ENCODE peak calls at places on chromosomes 5 and 9, in seven cellular contexts. One of them, this sample, is unnamed.

GRCh38 chr5:177478711-177479646 is 5.5 kb upstream of the DBN1 start:
- DNase-seq in activated CD8-positive, alpha-beta memory T cell treated with anti-CD3 and anti-CD28 coated beads for 48 hours: no peak
- DNase-seq in AG20443: peak; percentile 25
- DNase-seq in stimulated activated CD8-positive, alpha-beta memory T cell treated with anti-CD3 and anti-CD28 coated beads, Interleukin-7, amount 100 ng/mL, for 24 hours: no peak
- DNase-seq in transverse colon: peak; percentile 69
- DNase-seq in foreskin melanocyte: no peak
- DNase-seq in RPMI7951: no peak
- DNase-seq in this sample: no peak

GRCh38 chr5:65707663-65708062 is 14.2 kb downstream of the SGTB start:
- DNase-seq in activated CD8-positive, alpha-beta memory T cell treated with anti-CD3 and anti-CD28 coated beads for 48 hours: no peak
- DNase-seq in AG20443: no peak
- DNase-seq in stimulated activated CD8-positive, alpha-beta memory T cell treated with anti-CD3 and anti-CD28 coated beads, Interleukin-7, amount 100 ng/mL, for 24 hours: no peak
- DNase-seq in transverse colon: no peak
- DNase-seq in foreskin melanocyte: no peak
- DNase-seq in RPMI7951: no peak
- DNase-seq in this sample: no peak

GRCh38 chr5:157559301-157559700 is 16.3 kb downstream of the ADAM19 start:
- DNase-seq in activated CD8-positive, alpha-beta memory T cell treated with anti-CD3 and anti-CD28 coated beads for 48 hours: no peak
- DNase-seq in AG20443: peak; percentile 46
- DNase-seq in stimulated activated CD8-positive, alpha-beta memory T cell treated with anti-CD3 and anti-CD28 coated beads, Interleukin-7, amount 100 ng/mL, for 24 hours: no peak
- DNase-seq in transverse colon: no peak
- DNase-seq in foreskin melanocyte: no peak
- DNase-seq in RPMI7951: peak; percentile 89
- DNase-seq in this sample: peak; percentile 19

GRCh38 chr5:53479656-53480473 is 564 bp upstream of the FST start:
- DNase-seq in activated CD8-positive, alpha-beta memory T cell treated with anti-CD3 and anti-CD28 coated beads for 48 hours: no peak
- DNase-seq in AG20443: peak; percentile 80
- DNase-seq in stimulated activated CD8-positive, alpha-beta memory T cell treated with anti-CD3 and anti-CD28 coated beads, Interleukin-7, amount 100 ng/mL, for 24 hours: no peak
- DNase-seq in transverse colon: peak; percentile 39
- DNase-seq in foreskin melanocyte: no peak
- DNase-seq in RPMI7951: peak; percentile 14
- DNase-seq in this sample: peak; percentile 15

GRCh38 chr5:132272341-132273210 is 15.1 kb downstream of the PDLIM4 start:
- DNase-seq in activated CD8-positive, alpha-beta memory T cell treated with anti-CD3 and anti-CD28 coated beads for 48 hours: peak; percentile 42
- DNase-seq in AG20443: peak; percentile 63
- DNase-seq in stimulated activated CD8-positive, alpha-beta memory T cell treated with anti-CD3 and anti-CD28 coated beads, Interleukin-7, amount 100 ng/mL, for 24 hours: peak; percentile 47
- DNase-seq in transverse colon: peak; percentile 73
- DNase-seq in foreskin melanocyte: peak; percentile 50
- DNase-seq in RPMI7951: peak; percentile 64
- DNase-seq in this sample: no peak

GRCh38 chr9:134360897-134361296 is 34.6 kb downstream of the RXRA start:
- DNase-seq in activated CD8-positive, alpha-beta memory T cell treated with anti-CD3 and anti-CD28 coated beads for 48 hours: no peak
- DNase-seq in AG20443: peak; percentile 83
- DNase-seq in stimulated activated CD8-positive, alpha-beta memory T cell treated with anti-CD3 and anti-CD28 coated beads, Interleukin-7, amount 100 ng/mL, for 24 hours: no peak
- DNase-seq in transverse colon: no peak
- DNase-seq in foreskin melanocyte: no peak
- DNase-seq in RPMI7951: peak; percentile 12
- DNase-seq in this sample: peak; percentile 84

GRCh38 chr5:165029471-165029870 is 1524.1 kb downstream of the MAT2B start:
- DNase-seq in activated CD8-positive, alpha-beta memory T cell treated with anti-CD3 and anti-CD28 coated beads for 48 hours: no peak
- DNase-seq in AG20443: no peak
- DNase-seq in stimulated activated CD8-positive, alpha-beta memory T cell treated with anti-CD3 and anti-CD28 coated beads, Interleukin-7, amount 100 ng/mL, for 24 hours: no peak
- DNase-seq in transverse colon: peak; percentile 7
- DNase-seq in foreskin melanocyte: peak; percentile 12
- DNase-seq in RPMI7951: no peak
- DNase-seq in this sample: peak; percentile 76

GRCh38 chr5:114822885-114823284 is 346.8 kb downstream of the TRIM36 start:
- DNase-seq in activated CD8-positive, alpha-beta memory T cell treated with anti-CD3 and anti-CD28 coated beads for 48 hours: no peak
- DNase-seq in AG20443: no peak
- DNase-seq in stimulated activated CD8-positive, alpha-beta memory T cell treated with anti-CD3 and anti-CD28 coated beads, Interleukin-7, amount 100 ng/mL, for 24 hours: no peak
- DNase-seq in transverse colon: no peak
- DNase-seq in foreskin melanocyte: no peak
- DNase-seq in RPMI7951: no peak
- DNase-seq in this sample: no peak

GRCh38 chr5:142939884-142940283 is 169.7 kb downstream of the ARHGAP26 start:
- DNase-seq in activated CD8-positive, alpha-beta memory T cell treated with anti-CD3 and anti-CD28 coated beads for 48 hours: no peak
- DNase-seq in AG20443: no peak
- DNase-seq in stimulated activated CD8-positive, alpha-beta memory T cell treated with anti-CD3 and anti-CD28 coated beads, Interleukin-7, amount 100 ng/mL, for 24 hours: no peak
- DNase-seq in transverse colon: no peak
- DNase-seq in foreskin melanocyte: no peak
- DNase-seq in RPMI7951: no peak
- DNase-seq in this sample: no peak

GRCh38 chr5:17359451-17359965 is 138.5 kb upstream of the TAF11L2 start:
- DNase-seq in activated CD8-positive, alpha-beta memory T cell treated with anti-CD3 and anti-CD28 coated beads for 48 hours: no peak
- DNase-seq in AG20443: peak; percentile 67
- DNase-seq in stimulated activated CD8-positive, alpha-beta memory T cell treated with anti-CD3 and anti-CD28 coated beads, Interleukin-7, amount 100 ng/mL, for 24 hours: no peak
- DNase-seq in transverse colon: no peak
- DNase-seq in foreskin melanocyte: peak; percentile 72
- DNase-seq in RPMI7951: peak; percentile 59
- DNase-seq in this sample: peak; percentile 98

GRCh38 chr9:137372693-137373610 is 50.0 kb downstream of the EXD3 start:
- DNase-seq in activated CD8-positive, alpha-beta memory T cell treated with anti-CD3 and anti-CD28 coated beads for 48 hours: no peak
- DNase-seq in AG20443: no peak
- DNase-seq in stimulated activated CD8-positive, alpha-beta memory T cell treated with anti-CD3 and anti-CD28 coated beads, Interleukin-7, amount 100 ng/mL, for 24 hours: no peak
- DNase-seq in transverse colon: no peak
- DNase-seq in foreskin melanocyte: no peak
- DNase-seq in RPMI7951: no peak
- DNase-seq in this sample: no peak

GRCh38 chr9:33132249-33132772 is 34.8 kb downstream of the B4GALT1 start:
- DNase-seq in activated CD8-positive, alpha-beta memory T cell treated with anti-CD3 and anti-CD28 coated beads for 48 hours: no peak
- DNase-seq in AG20443: peak; percentile 88
- DNase-seq in stimulated activated CD8-positive, alpha-beta memory T cell treated with anti-CD3 and anti-CD28 coated beads, Interleukin-7, amount 100 ng/mL, for 24 hours: no peak
- DNase-seq in transverse colon: no peak
- DNase-seq in foreskin melanocyte: no peak
- DNase-seq in RPMI7951: peak; percentile 86
- DNase-seq in this sample: no peak